ENCODE peak calls at places on chromosomes 12 and 14, in five cellular contexts. T is upper lobe of right lung, H is left ventricle myocardium inferior, G is stomach, W is fibroblast of the aortic adventitia. K is an unnamed sample.

GRCh38 chr12:57735952-57736742 is 2.4 kb downstream of the AGAP2 start:
- DNase-seq in T (no peak), H (peak), G (no peak), W (no peak), K (peak)

GRCh38 chr12:91515944-91516739 is 333.5 kb upstream of the DCN start:
- DNase-seq in T (no peak), H (no peak), G (no peak), W (no peak), K (no peak)

GRCh38 chr12:108299980-108300696 is 39.0 kb downstream of the CMKLR1 start:
- DNase-seq in T (no peak), H (no peak), G (no peak), W (no peak), K (no peak)

GRCh38 chr12:57939291-57939690 is 2.1 kb upstream of the ATP23 start:
- DNase-seq in T (no peak), H (no peak), G (no peak), W (no peak), K (no peak)

GRCh38 chr12:121064116-121064515 is 25.1 kb upstream of the OASL start:
- DNase-seq in T (no peak), H (no peak), G (no peak), W (no peak), K (no peak)

GRCh38 chr14:35742448-35742847 is 66.6 kb downstream of the RALGAPA1 start:
- DNase-seq in T (no peak), H (no peak), G (no peak), W (no peak), K (no peak)

GRCh38 chr12:122891661-122892525 is 4.0 kb downstream of the VPS37B start:
- DNase-seq in T (no peak), H (no peak), G (no peak), W (no peak), K (peak)

GRCh38 chr12:105803292-105803691 is 335.5 kb downstream of the NUAK1 start:
- DNase-seq in T (no peak), H (no peak), G (no peak), W (no peak), K (no peak)

GRCh38 chr14:102838531-102838930 is 61.3 kb downstream of the TRAF3 start:
- DNase-seq in T (no peak), H (no peak), G (no peak), W (no peak), K (no peak)

GRCh38 chr12:32089156-32089950 is 17.3 kb upstream of the BICD1 start:
- DNase-seq in T (no peak), H (no peak), G (no peak), W (no peak), K (no peak)

GRCh38 chr14:69094481-69094880 is 58.4 kb downstream of the DCAF5 start:
- DNase-seq in T (no peak), H (no peak), G (no peak), W (peak), K (peak)

GRCh38 chr12:54383041-54383609 is 1.4 kb downstream of the ZNF385A start:
- DNase-seq in T (no peak), H (no peak), G (no peak), W (peak), K (peak)

GRCh38 chr14:51367600-51367931 is 127.5 kb downstream of the TMX1 start:
- DNase-seq in T (no peak), H (no peak), G (no peak), W (peak), K (peak)

GRCh38 chr12:104290320-104290719 is 13.2 kb upstream of the EID3 start:
- DNase-seq in T (no peak), H (no peak), G (no peak), W (peak), K (no peak)

GRCh38 chr12:104286538-104287482 is 16.7 kb upstream of the EID3 start:
- DNase-seq in T (peak), H (peak), G (peak), W (peak), K (peak)

GRCh38 chr12:104290855-104291254 is 12.7 kb upstream of the EID3 start:
- DNase-seq in T (no peak), H (no peak), G (no peak), W (peak), K (no peak)

GRCh38 chr12:104285740-104286537 is 17.6 kb upstream of the EID3 start:
- DNase-seq in T (peak), H (no peak), G (peak), W (peak), K (no peak)

DNA sequence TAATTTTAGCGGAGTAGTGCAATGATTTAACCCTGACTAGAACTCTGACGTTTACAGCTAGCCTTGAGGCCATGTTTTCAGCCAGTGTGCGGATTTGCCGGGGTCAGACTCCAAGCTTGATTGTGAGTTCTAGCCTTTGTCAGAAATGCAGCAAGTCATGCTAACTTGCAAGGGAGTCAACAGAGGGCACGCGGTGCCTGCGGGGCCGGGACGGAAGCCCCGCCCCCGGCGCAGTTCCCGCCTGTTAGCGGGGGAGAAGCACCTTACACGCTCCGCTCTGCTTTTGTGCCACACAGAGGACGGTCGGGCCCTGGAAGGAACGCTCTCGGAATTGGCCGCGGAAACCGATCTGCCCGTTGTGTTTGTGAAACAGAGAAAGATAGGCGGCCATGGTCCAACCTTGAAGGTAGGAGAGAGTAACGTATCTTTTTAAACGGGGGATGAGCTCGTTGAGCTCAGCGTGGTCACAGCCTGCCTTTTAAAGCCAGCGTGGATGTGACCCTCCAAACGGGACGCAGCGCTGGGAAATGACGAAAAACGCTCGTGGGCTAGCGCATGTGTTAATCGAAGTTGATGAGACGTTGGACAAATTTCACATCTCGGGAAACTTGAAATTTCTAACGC is 14.8 kb upstream of the EID3 start:
- DNase-seq in T (peak), H (peak), G (peak), W (peak), K (peak)
- TF ChIP-seq CTCF in T (no peak), H (no peak), G (no peak), W (no peak), K (no peak)

GRCh38 chr12:49904601-49905000 is 901 bp upstream of the FAIM2 start:
- DNase-seq in T (no peak), H (no peak), G (no peak), W (no peak), K (no peak)

GRCh38 chr12:49902399-49903350 is 1.0 kb downstream of the FAIM2 start:
- DNase-seq in T (no peak), H (no peak), G (no peak), W (no peak), K (no peak)

GRCh38 chr12:49901986-49902385 is 1.7 kb downstream of the FAIM2 start:
- DNase-seq in T (no peak), H (no peak), G (no peak), W (no peak), K (no peak)

GRCh38 chr12:49903351-49903699 is 375 bp downstream of the FAIM2 start:
- DNase-seq in T (no peak), H (no peak), G (no peak), W (no peak), K (no peak)

GRCh38 chr12:49903700-49904423 is at the start of gene FAIM2:
- DNase-seq in T (peak), H (peak), G (no peak), W (peak), K (peak)
- H3K4me3 ChIP-seq in T (peak), H (peak), G (peak), W (peak), K (peak)

DNA sequence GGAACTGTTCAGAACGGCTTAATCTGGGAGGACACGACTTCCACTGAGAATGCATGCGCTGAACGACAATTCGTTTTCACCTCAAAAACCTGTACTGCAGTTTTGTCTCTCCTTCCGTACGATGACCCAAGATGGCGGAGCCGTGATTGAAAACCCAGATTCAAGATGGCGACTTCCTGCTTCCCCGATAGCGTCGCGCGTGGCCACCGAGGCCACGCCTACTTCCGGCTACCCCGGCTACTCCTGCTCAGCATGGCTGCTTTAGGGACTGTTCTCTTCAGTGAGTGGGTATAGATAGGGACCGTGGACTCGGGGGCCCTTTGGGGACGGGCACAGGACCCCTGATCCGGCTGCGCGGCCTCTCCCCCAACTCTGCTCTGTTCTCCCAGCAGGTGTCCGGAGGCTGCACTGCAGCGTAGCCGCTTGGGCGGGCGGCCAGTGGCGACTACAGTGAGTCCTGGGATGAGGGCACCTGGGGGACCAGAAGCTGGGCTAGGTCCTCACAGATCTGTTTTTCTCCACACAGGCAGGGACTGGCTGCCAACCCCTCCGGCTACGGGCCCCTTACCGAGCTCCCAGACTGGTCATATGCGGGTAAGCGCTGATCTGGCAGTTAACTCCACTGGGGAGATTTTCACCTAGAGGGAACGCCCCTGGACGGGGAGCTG is at the start of gene MRPL52:
- DNase-seq in T (peak), H (peak), G (peak), W (peak), K (peak)
- TF ChIP-seq CTCF in T (no peak), H (no peak), G (no peak), W (no peak), K (no peak)

DNA sequence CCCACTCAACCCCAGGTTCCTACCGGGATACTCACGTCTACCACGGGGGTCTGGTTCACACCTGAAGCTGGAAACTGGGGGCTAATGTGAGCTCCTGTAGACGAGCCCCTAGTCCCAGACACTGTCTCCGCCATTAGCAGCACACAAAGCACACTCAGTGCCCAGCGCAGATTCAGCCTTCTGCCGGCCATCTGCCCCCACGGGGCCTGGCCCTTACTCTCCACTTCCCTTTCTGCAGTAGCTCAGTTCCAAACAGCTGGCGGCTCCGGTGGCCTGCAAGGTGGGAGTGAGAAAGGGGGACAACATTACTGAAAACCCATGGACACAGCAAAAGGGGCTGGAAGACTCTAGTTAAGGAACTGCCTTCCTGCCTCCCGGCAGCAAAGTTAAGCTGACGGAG is 2.2 kb downstream of the SLC8B1 start:
- DNase-seq in T (no peak), H (no peak), G (no peak), W (no peak), K (no peak)
- H3K4me3 ChIP-seq in T (peak), H (peak), G (no peak), W (no peak), K (no peak)

GRCh38 chr12:82517808-82518207 is 159.5 kb downstream of the METTL25 start:
- DNase-seq in T (no peak), H (no peak), G (no peak), W (no peak), K (no peak)

GRCh38 chr12:82522285-82522684 is 164.0 kb downstream of the METTL25 start:
- DNase-seq in T (no peak), H (no peak), G (no peak), W (no peak), K (no peak)

GRCh38 chr12:82522762-82523161 is 163.9 kb upstream of the TMTC2 start:
- DNase-seq in T (no peak), H (no peak), G (no peak), W (no peak), K (no peak)

GRCh38 chr12:82519508-82519907 is 161.2 kb downstream of the METTL25 start:
- DNase-seq in T (no peak), H (no peak), G (no peak), W (no peak), K (no peak)

GRCh38 chr12:82517027-82517426 is 158.7 kb downstream of the METTL25 start:
- DNase-seq in T (no peak), H (no peak), G (no peak), W (no peak), K (peak)
- TF ChIP-seq CTCF in T (peak), H (no peak), G (no peak), W (peak), K (peak)

DNA sequence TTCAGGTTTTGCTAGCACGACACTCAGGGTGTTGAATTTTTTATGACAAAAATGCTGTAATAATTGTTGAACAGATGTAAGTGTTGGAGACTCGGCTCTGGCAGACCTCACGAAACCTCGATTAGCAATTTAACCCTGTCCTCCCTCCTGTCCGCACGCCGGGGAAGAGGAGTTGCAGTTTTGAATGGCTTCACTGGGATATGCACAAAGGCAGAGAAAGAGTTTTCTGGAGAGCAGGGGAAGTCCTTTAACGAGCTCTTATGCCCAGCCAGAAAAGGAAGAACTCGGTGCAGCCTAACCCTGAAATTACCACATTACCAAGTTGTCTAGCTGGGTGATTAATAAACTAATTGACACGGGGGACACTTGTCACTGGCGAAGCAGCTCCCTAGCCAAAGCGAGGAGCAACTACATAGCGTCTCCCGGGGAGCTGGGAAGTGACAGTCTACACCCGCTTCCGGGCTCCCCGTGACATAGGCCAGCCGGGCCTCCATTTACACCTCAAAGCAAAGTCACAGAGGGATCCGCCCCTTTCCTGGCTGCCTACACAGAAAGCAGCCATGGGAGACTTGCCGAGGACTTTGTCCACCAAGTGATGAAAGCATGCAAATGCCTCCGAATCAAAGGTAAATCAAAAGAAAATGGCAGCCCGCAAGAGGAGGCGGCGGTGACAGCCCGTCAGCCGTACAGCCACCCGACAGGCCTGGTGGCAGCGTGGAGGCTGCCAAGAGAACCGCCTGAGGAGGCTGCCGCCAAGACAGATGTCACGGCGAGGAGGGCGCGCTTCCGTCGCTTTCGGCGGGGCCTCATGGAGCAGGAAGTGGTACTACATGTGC is 661.3 kb downstream of the VRK1 start:
- DNase-seq in T (no peak), H (no peak), G (peak), W (no peak), K (no peak)
- H3K4me3 ChIP-seq in T (peak), H (peak), G (peak), W (no peak), K (no peak)

K was measured in choroid plexus epithelial cell.